ENCODE peak calls at places on chromosomes 2 and 18, in four cellular contexts. O is EH, S is MG63, A is NCI-H1092. N is an unnamed sample.

GRCh38 chr2:186459009-186459408 is 27.1 kb upstream of the ZC3H15 start:
- DNase-seq in A (no peak), O (peak; percentile 3), S (no peak), N (peak; percentile 28)

GRCh38 chr2:146734042-146734715 is 1110.7 kb upstream of the ACVR2A start:
- DNase-seq in S (no peak), A (no peak), O (peak; percentile 42), N (peak; percentile 41)

GRCh38 chr2:226151157-226151556 is 648.5 kb downstream of the IRS1 start:
- DNase-seq in A (no peak), S (no peak), O (peak; percentile 3), N (peak; percentile 10)

GRCh38 chr2:196987654-196988364 is 61.3 kb upstream of the PGAP1 start:
- DNase-seq in O (peak; percentile 97), A (no peak), S (peak; percentile 69), N (peak; percentile 98)

GRCh38 chr2:177611310-177611886 is 218.8 kb downstream of the AGPS start:
- DNase-seq in O (no peak), A (no peak), S (no peak), N (no peak)

GRCh38 chr2:96918754-96919550 is 49.1 kb upstream of the SEMA4C start:
- DNase-seq in S (no peak), O (no peak), A (no peak), N (no peak)

GRCh38 chr2:95053543-95053942 is 28.0 kb downstream of the MAL start:
- DNase-seq in O (no peak), S (no peak), A (no peak), N (no peak)

GRCh38 chr2:183341057-183341456 is 216.8 kb downstream of the NUP35 start:
- DNase-seq in A (no peak), O (no peak), S (no peak), N (no peak)

GRCh38 chr2:10826625-10827024 is 14.0 kb upstream of the PDIA6 start:
- DNase-seq in S (no peak), O (no peak), A (no peak), N (no peak)

GRCh38 chr18:35616664-35617423 is 35.3 kb downstream of the GALNT1 start:
- DNase-seq in S (peak; percentile 80), A (no peak), O (peak; percentile 88), N (peak; percentile 92)

GRCh38 chr2:54523336-54523959 is 67.3 kb downstream of the SPTBN1 start:
- DNase-seq in A (no peak), O (peak; percentile 16), S (no peak), N (no peak)

GRCh38 chr2:58032016-58032750 is 14.4 kb upstream of the VRK2 start:
- DNase-seq in S (no peak), A (no peak), O (peak; percentile 66), N (peak; percentile 78)

GRCh38 chr2:235511751-235512698 is 18.2 kb downstream of the AGAP1 start:
- DNase-seq in S (no peak), O (no peak), A (no peak), N (no peak)

GRCh38 chr2:148670773-148671172 is 26.2 kb downstream of the EPC2 start:
- DNase-seq in O (peak; percentile 54), A (no peak), S (peak; percentile 2), N (peak; percentile 22)

GRCh38 chr2:217901826-217902225 is 101.0 kb downstream of the TNS1 start:
- DNase-seq in A (no peak), S (peak; percentile 54), O (peak; percentile 85), N (peak; percentile 92)

GRCh38 chr2:205481861-205482260 is 200.4 kb upstream of the NRP2 start:
- DNase-seq in A (no peak), O (no peak), S (no peak), N (no peak)

GRCh38 chr18:55731594-55732042 is 143.6 kb upstream of the TCF4 start:
- DNase-seq in S (no peak), O (peak; percentile 5), A (no peak), N (peak; percentile 22)

GRCh38 chr2:218046234-218046633 is 22.8 kb upstream of the RUFY4 start:
- DNase-seq in S (no peak), A (no peak), O (no peak), N (no peak)

GRCh38 chr2:132562245-132562644 is 107.8 kb downstream of the LYPD1 start:
- DNase-seq in A (no peak), O (peak; percentile 60), S (no peak), N (peak; percentile 59)

GRCh38 chr18:29488617-29489016 is 1311.7 kb upstream of the CDH2 start:
- DNase-seq in O (peak; percentile 24), A (no peak), S (no peak), N (peak; percentile 7)

GRCh38 chr2:135985826-135986393 is 484 bp upstream of the DARS1 start:
- DNase-seq in O (no peak), A (no peak), S (no peak), N (no peak)

GRCh38 chr2:81235601-81236000 is 931.0 kb upstream of the LRRTM1 start:
- DNase-seq in S (no peak), O (no peak), A (no peak), N (no peak)

GRCh38 chr2:222673273-222673672 is 1.8 kb downstream of the MOGAT1 start:
- DNase-seq in A (no peak), O (no peak), S (no peak), N (no peak)

GRCh38 chr2:53672881-53673522 is 94.6 kb upstream of the CHAC2 start:
- DNase-seq in A (no peak), S (peak; percentile 3), O (peak; percentile 15), N (peak; percentile 52)

GRCh38 chr18:31837879-31838278 is 77.2 kb upstream of the SLC25A52 start:
- DNase-seq in O (no peak), S (no peak), A (no peak), N (no peak)

GRCh38 chr2:183229386-183229785 is 105.1 kb downstream of the NUP35 start:
- DNase-seq in A (no peak), O (peak; percentile 57), S (peak; percentile 20), N (peak; percentile 63)

GRCh38 chr2:47272031-47272864 is 117.1 kb upstream of the STPG4 start:
- DNase-seq in A (peak; percentile 9), O (peak; percentile 67), S (peak; percentile 77), N (peak; percentile 39)

GRCh38 chr2:210445116-210445707 is 31.3 kb downstream of the LANCL1 start:
- DNase-seq in A (no peak), O (peak; percentile 35), S (no peak), N (peak; percentile 27)

N was measured in IMR-90.